ENCODE peak calls at places on chromosomes 7 and 10, in seven cellular contexts. S is NCI-H1092 treated with DMSO at 0.1 percent for 48 hours; K is activated CD4-positive, alpha-beta T cell treated with anti-CD3 and anti-CD28 coated beads, Interleukin-2, amount 50 U/mL, for 4 hours; B is right lobe of liver; D is endothelial cell; J is SJCRH30; G is kidney glomerular epithelial cell. V is an unnamed sample.
A peak's percentile ranks its signal among the peaks of the same experiment; 100 is the strongest.

GRCh38 chr7:105246195-105247078 is 142.3 kb downstream of the SRPK2 start:
- DNase-seq in S (peak; percentile 43), K (no peak), B (no peak), D (no peak), J (peak; percentile 29), G (no peak), V (no peak)

GRCh38 chr7:101402081-101402779 is 39.6 kb downstream of the COL26A1 start:
- DNase-seq in S (no peak), K (no peak), B (no peak), D (no peak), J (peak; percentile 81), G (peak; percentile 80), V (no peak)

GRCh38 chr10:131018886-131019500 is 292.5 kb downstream of the TCERG1L start:
- DNase-seq in S (no peak), K (no peak), B (no peak), D (no peak), J (no peak), G (no peak), V (no peak)

GRCh38 chr10:66836057-66836456 is 89.8 kb upstream of the LRRTM3 start:
- DNase-seq in S (no peak), K (no peak), B (no peak), D (no peak), J (no peak), G (peak; percentile 71), V (no peak)

GRCh38 chr10:132574783-132575319 is 37.3 kb downstream of the INPP5A start:
- DNase-seq in S (no peak), K (no peak), B (no peak), D (no peak), J (peak; percentile 25), G (no peak), V (no peak)

GRCh38 chr7:69775231-69775771 is 177.0 kb downstream of the AUTS2 start:
- DNase-seq in S (no peak), K (no peak), B (no peak), D (no peak), J (peak; percentile 51), G (no peak), V (no peak)

GRCh38 chr10:31759124-31759798 is 169.4 kb downstream of the ARHGAP12 start:
- DNase-seq in S (peak; percentile 71), K (peak; percentile 77), B (peak; percentile 78), D (peak; percentile 19), J (no peak), G (no peak), V (no peak)

GRCh38 chr7:96093435-96093834 is 228.5 kb downstream of the SLC25A13 start:
- DNase-seq in S (no peak), K (no peak), B (no peak), D (no peak), J (no peak), G (peak; percentile 31), V (no peak)

GRCh38 chr10:27035163-27035562 is 65.1 kb downstream of the ANKRD26 start:
- DNase-seq in S (no peak), K (no peak), B (no peak), D (no peak), J (no peak), G (no peak), V (no peak)

GRCh38 chr7:81869670-81870069 is 99.8 kb upstream of the HGF start:
- DNase-seq in S (no peak), K (no peak), B (no peak), D (no peak), J (no peak), G (peak; percentile 47), V (no peak)

GRCh38 chr10:32376780-32377179 is 29.8 kb upstream of the EPC1 start:
- DNase-seq in S (peak; percentile 9), K (no peak), B (no peak), D (no peak), J (no peak), G (no peak), V (no peak)